ENCODE peak calls at places on chromosomes 13 and 19, in nine cellular contexts. P is CD4-positive, alpha-beta T cell; Y is HuH-7.5; K is stimulated activated naive CD8-positive, alpha-beta T cell treated with anti-CD3 and anti-CD28 coated beads, Interleukin-15, Interleukin-2, amounts not matched to agents 100 U/mL and 50 U/mL, for 24 hours; Z is GM13976; I is cardiac fibroblast; M is lower leg skin; W is Ammon's horn; J is ascending aorta. T is an unnamed sample.

GRCh38 chr13:60363288-60363687 is 33.7 kb upstream of the TDRD3 start:
- DNase-seq in Z (no peak), J (no peak), K (no peak), W (no peak), M (no peak), I (no peak), Y (no peak), P (no peak), T (no peak)

GRCh38 chr13:59409211-59409610 is 754.5 kb downstream of the DIAPH3 start:
- DNase-seq in M (no peak), P (no peak), J (no peak), K (no peak), I (peak; percentile 48), Y (no peak), Z (no peak), W (peak; percentile 35), T (no peak)

GRCh38 chr19:35757231-35757748 is 461 bp upstream of the HSPB6 start:
- DNase-seq in Y (peak; percentile 51), P (no peak), I (peak; percentile 99), Z (no peak), J (peak; percentile 86), K (peak; percentile 48), W (no peak), M (peak; percentile 95), T (no peak)

GRCh38 chr19:43984687-43985000 is 656 bp downstream of the ZNF155 start:
- DNase-seq in M (no peak), J (no peak), P (no peak), W (no peak), I (no peak), Y (no peak), Z (no peak), K (peak; percentile 11), T (no peak)

GRCh38 chr19:16518483-16519229 is 22.5 kb downstream of the C19orf44 start:
- DNase-seq in K (no peak), W (no peak), I (no peak), P (no peak), J (no peak), M (no peak), Y (no peak), Z (no peak), T (no peak)

GRCh38 chr19:32870154-32870573 is 597 bp upstream of the SLC7A9 start:
- DNase-seq in I (no peak), Y (no peak), J (no peak), K (no peak), W (no peak), Z (no peak), M (peak; percentile 72), P (no peak), T (no peak)

GRCh38 chr19:47310819-47311218 is 1.2 kb downstream of the C5AR1 start:
- DNase-seq in Z (no peak), P (no peak), K (no peak), J (no peak), M (peak; percentile 89), I (no peak), Y (no peak), W (peak; percentile 31), T (no peak)

GRCh38 chr19:49398001-49398615 is 10.1 kb downstream of the KASH5 start:
- DNase-seq in M (no peak), Y (no peak), P (no peak), I (no peak), J (no peak), W (no peak), K (no peak), Z (no peak), T (no peak)

GRCh38 chr13:35787937-35788336 is 311.4 kb upstream of the MAB21L1 start:
- DNase-seq in K (no peak), I (peak; percentile 23), P (no peak), M (no peak), J (no peak), W (no peak), Y (no peak), Z (no peak), T (no peak)

GRCh38 chr19:6793411-6793810 is 20.9 kb downstream of the VAV1 start:
- DNase-seq in P (no peak), Z (no peak), M (no peak), I (no peak), W (no peak), Y (no peak), K (no peak), J (no peak), T (no peak)

GRCh38 chr19:29884466-29884865 is 57.6 kb upstream of the URI1 start:
- DNase-seq in I (no peak), Y (no peak), K (no peak), M (no peak), W (no peak), P (no peak), J (no peak), Z (no peak), T (no peak)

GRCh38 chr19:41296323-41296935 is 13.5 kb upstream of the CCDC97 start:
- DNase-seq in J (no peak), Y (no peak), W (no peak), P (no peak), I (no peak), K (no peak), M (no peak), Z (no peak), T (no peak)

GRCh38 chr19:29499921-29500590 is 25.7 kb upstream of the VSTM2B start:
- DNase-seq in M (no peak), K (no peak), P (no peak), W (no peak), J (no peak), Y (no peak), Z (no peak), I (no peak), T (no peak)

GRCh38 chr13:19581675-19582074 is 20.3 kb upstream of the TPTE2 start:
- DNase-seq in M (no peak), J (no peak), P (no peak), K (no peak), I (no peak), Z (no peak), W (no peak), Y (no peak), T (no peak)

T was measured in T-helper 22 cell.